ENCODE peak calls at places on chromosomes 1 and 21, in eight cellular contexts. One of them, this sample, is unnamed.
A peak's percentile ranks its signal among the peaks of the same experiment; 100 is the strongest.

GRCh38 chr1:223631367-223631977 is 34.0 kb downstream of the CAPN8 start:
- DNase-seq in ACHN: no peak
- DNase-seq in stimulated activated CD4-positive, alpha-beta T cell treated with anti-CD3 and anti-CD28 coated beads, Interleukin-1b, Interleukin-23, amount 100 ng/mL, for 48 hours: no peak
- DNase-seq in HS-5: no peak
- DNase-seq in naive thymus-derived CD4-positive, alpha-beta T cell: no peak
- DNase-seq in activated CD4-positive, alpha-beta T cell treated with anti-CD3 and anti-CD28 coated beads, Interleukin-2, amount 10 ng/mL, durations not matched to agents 7 days and 5 days: no peak
- DNase-seq in hippocampal formation: no peak
- DNase-seq in fibroblast of mammary gland: peak; percentile 5
- DNase-seq in this sample: no peak

GRCh38 chr1:156357977-156358376 is 11.0 kb upstream of the RHBG start:
- DNase-seq in ACHN: no peak
- DNase-seq in stimulated activated CD4-positive, alpha-beta T cell treated with anti-CD3 and anti-CD28 coated beads, Interleukin-1b, Interleukin-23, amount 100 ng/mL, for 48 hours: no peak
- DNase-seq in HS-5: no peak
- DNase-seq in naive thymus-derived CD4-positive, alpha-beta T cell: no peak
- DNase-seq in activated CD4-positive, alpha-beta T cell treated with anti-CD3 and anti-CD28 coated beads, Interleukin-2, amount 10 ng/mL, durations not matched to agents 7 days and 5 days: no peak
- DNase-seq in hippocampal formation: no peak
- DNase-seq in fibroblast of mammary gland: no peak
- DNase-seq in this sample: no peak

GRCh38 chr1:47824721-47825120 is 172.5 kb downstream of the TRABD2B start:
- DNase-seq in ACHN: no peak
- DNase-seq in stimulated activated CD4-positive, alpha-beta T cell treated with anti-CD3 and anti-CD28 coated beads, Interleukin-1b, Interleukin-23, amount 100 ng/mL, for 48 hours: no peak
- DNase-seq in HS-5: no peak
- DNase-seq in naive thymus-derived CD4-positive, alpha-beta T cell: no peak
- DNase-seq in activated CD4-positive, alpha-beta T cell treated with anti-CD3 and anti-CD28 coated beads, Interleukin-2, amount 10 ng/mL, durations not matched to agents 7 days and 5 days: no peak
- DNase-seq in hippocampal formation: no peak
- DNase-seq in fibroblast of mammary gland: no peak
- DNase-seq in this sample: no peak

GRCh38 chr1:39917825-39918224 is 16.1 kb upstream of the MYCL start:
- DNase-seq in ACHN: no peak
- DNase-seq in stimulated activated CD4-positive, alpha-beta T cell treated with anti-CD3 and anti-CD28 coated beads, Interleukin-1b, Interleukin-23, amount 100 ng/mL, for 48 hours: no peak
- DNase-seq in HS-5: no peak
- DNase-seq in naive thymus-derived CD4-positive, alpha-beta T cell: no peak
- DNase-seq in activated CD4-positive, alpha-beta T cell treated with anti-CD3 and anti-CD28 coated beads, Interleukin-2, amount 10 ng/mL, durations not matched to agents 7 days and 5 days: no peak
- DNase-seq in hippocampal formation: no peak
- DNase-seq in fibroblast of mammary gland: no peak
- DNase-seq in this sample: no peak

GRCh38 chr1:27646676-27647075 is 11.7 kb upstream of the FGR start:
- DNase-seq in ACHN: no peak
- DNase-seq in stimulated activated CD4-positive, alpha-beta T cell treated with anti-CD3 and anti-CD28 coated beads, Interleukin-1b, Interleukin-23, amount 100 ng/mL, for 48 hours: no peak
- DNase-seq in HS-5: no peak
- DNase-seq in naive thymus-derived CD4-positive, alpha-beta T cell: no peak
- DNase-seq in activated CD4-positive, alpha-beta T cell treated with anti-CD3 and anti-CD28 coated beads, Interleukin-2, amount 10 ng/mL, durations not matched to agents 7 days and 5 days: no peak
- DNase-seq in hippocampal formation: no peak
- DNase-seq in fibroblast of mammary gland: peak; percentile 19
- DNase-seq in this sample: no peak

GRCh38 chr1:9633493-9633892 is 18.0 kb upstream of the PIK3CD start:
- DNase-seq in ACHN: no peak
- DNase-seq in stimulated activated CD4-positive, alpha-beta T cell treated with anti-CD3 and anti-CD28 coated beads, Interleukin-1b, Interleukin-23, amount 100 ng/mL, for 48 hours: no peak
- DNase-seq in HS-5: no peak
- DNase-seq in naive thymus-derived CD4-positive, alpha-beta T cell: no peak
- DNase-seq in activated CD4-positive, alpha-beta T cell treated with anti-CD3 and anti-CD28 coated beads, Interleukin-2, amount 10 ng/mL, durations not matched to agents 7 days and 5 days: no peak
- DNase-seq in hippocampal formation: no peak
- DNase-seq in fibroblast of mammary gland: no peak
- DNase-seq in this sample: no peak

GRCh38 chr1:165436994-165437393 is 7.9 kb downstream of the RXRG start:
- DNase-seq in ACHN: no peak
- DNase-seq in stimulated activated CD4-positive, alpha-beta T cell treated with anti-CD3 and anti-CD28 coated beads, Interleukin-1b, Interleukin-23, amount 100 ng/mL, for 48 hours: no peak
- DNase-seq in HS-5: no peak
- DNase-seq in naive thymus-derived CD4-positive, alpha-beta T cell: no peak
- DNase-seq in activated CD4-positive, alpha-beta T cell treated with anti-CD3 and anti-CD28 coated beads, Interleukin-2, amount 10 ng/mL, durations not matched to agents 7 days and 5 days: no peak
- DNase-seq in hippocampal formation: no peak
- DNase-seq in fibroblast of mammary gland: no peak
- DNase-seq in this sample: no peak

GRCh38 chr1:150484431-150484830 is 2.8 kb upstream of the TARS2 start:
- DNase-seq in ACHN: peak; percentile 48
- DNase-seq in stimulated activated CD4-positive, alpha-beta T cell treated with anti-CD3 and anti-CD28 coated beads, Interleukin-1b, Interleukin-23, amount 100 ng/mL, for 48 hours: no peak
- DNase-seq in HS-5: no peak
- DNase-seq in naive thymus-derived CD4-positive, alpha-beta T cell: no peak
- DNase-seq in activated CD4-positive, alpha-beta T cell treated with anti-CD3 and anti-CD28 coated beads, Interleukin-2, amount 10 ng/mL, durations not matched to agents 7 days and 5 days: no peak
- DNase-seq in hippocampal formation: no peak
- DNase-seq in fibroblast of mammary gland: peak; percentile 63
- DNase-seq in this sample: peak; percentile 84

GRCh38 chr1:56389813-56390539 is 189.4 kb downstream of the PLPP3 start:
- DNase-seq in ACHN: no peak
- DNase-seq in stimulated activated CD4-positive, alpha-beta T cell treated with anti-CD3 and anti-CD28 coated beads, Interleukin-1b, Interleukin-23, amount 100 ng/mL, for 48 hours: no peak
- DNase-seq in HS-5: no peak
- DNase-seq in naive thymus-derived CD4-positive, alpha-beta T cell: no peak
- DNase-seq in activated CD4-positive, alpha-beta T cell treated with anti-CD3 and anti-CD28 coated beads, Interleukin-2, amount 10 ng/mL, durations not matched to agents 7 days and 5 days: no peak
- DNase-seq in hippocampal formation: no peak
- DNase-seq in fibroblast of mammary gland: no peak
- DNase-seq in this sample: no peak

GRCh38 chr1:80066060-80066459 is 1059.5 kb upstream of the ADGRL4 start:
- DNase-seq in ACHN: no peak
- DNase-seq in stimulated activated CD4-positive, alpha-beta T cell treated with anti-CD3 and anti-CD28 coated beads, Interleukin-1b, Interleukin-23, amount 100 ng/mL, for 48 hours: no peak
- DNase-seq in HS-5: no peak
- DNase-seq in naive thymus-derived CD4-positive, alpha-beta T cell: no peak
- DNase-seq in activated CD4-positive, alpha-beta T cell treated with anti-CD3 and anti-CD28 coated beads, Interleukin-2, amount 10 ng/mL, durations not matched to agents 7 days and 5 days: no peak
- DNase-seq in hippocampal formation: no peak
- DNase-seq in fibroblast of mammary gland: no peak
- DNase-seq in this sample: no peak

GRCh38 chr1:56516539-56517252 is 62.7 kb downstream of the PLPP3 start:
- DNase-seq in ACHN: no peak
- DNase-seq in stimulated activated CD4-positive, alpha-beta T cell treated with anti-CD3 and anti-CD28 coated beads, Interleukin-1b, Interleukin-23, amount 100 ng/mL, for 48 hours: no peak
- DNase-seq in HS-5: no peak
- DNase-seq in naive thymus-derived CD4-positive, alpha-beta T cell: no peak
- DNase-seq in activated CD4-positive, alpha-beta T cell treated with anti-CD3 and anti-CD28 coated beads, Interleukin-2, amount 10 ng/mL, durations not matched to agents 7 days and 5 days: no peak
- DNase-seq in hippocampal formation: no peak
- DNase-seq in fibroblast of mammary gland: peak; percentile 72
- DNase-seq in this sample: peak; percentile 87

GRCh38 chr1:11823366-11824137 is 17.6 kb downstream of the CLCN6 start:
- DNase-seq in ACHN: no peak
- DNase-seq in stimulated activated CD4-positive, alpha-beta T cell treated with anti-CD3 and anti-CD28 coated beads, Interleukin-1b, Interleukin-23, amount 100 ng/mL, for 48 hours: no peak
- DNase-seq in HS-5: no peak
- DNase-seq in naive thymus-derived CD4-positive, alpha-beta T cell: no peak
- DNase-seq in activated CD4-positive, alpha-beta T cell treated with anti-CD3 and anti-CD28 coated beads, Interleukin-2, amount 10 ng/mL, durations not matched to agents 7 days and 5 days: no peak
- DNase-seq in hippocampal formation: no peak
- DNase-seq in fibroblast of mammary gland: no peak
- DNase-seq in this sample: no peak

GRCh38 chr1:40711465-40712404 is 20.2 kb downstream of the NFYC start:
- DNase-seq in ACHN: peak; percentile 46
- DNase-seq in stimulated activated CD4-positive, alpha-beta T cell treated with anti-CD3 and anti-CD28 coated beads, Interleukin-1b, Interleukin-23, amount 100 ng/mL, for 48 hours: no peak
- DNase-seq in HS-5: no peak
- DNase-seq in naive thymus-derived CD4-positive, alpha-beta T cell: no peak
- DNase-seq in activated CD4-positive, alpha-beta T cell treated with anti-CD3 and anti-CD28 coated beads, Interleukin-2, amount 10 ng/mL, durations not matched to agents 7 days and 5 days: no peak
- DNase-seq in hippocampal formation: no peak
- DNase-seq in fibroblast of mammary gland: peak; percentile 54
- DNase-seq in this sample: peak; percentile 76

GRCh38 chr1:21594935-21595897 is 73.9 kb downstream of the RAP1GAP start:
- DNase-seq in ACHN: peak; percentile 49
- DNase-seq in stimulated activated CD4-positive, alpha-beta T cell treated with anti-CD3 and anti-CD28 coated beads, Interleukin-1b, Interleukin-23, amount 100 ng/mL, for 48 hours: peak; percentile 70
- DNase-seq in HS-5: no peak
- DNase-seq in naive thymus-derived CD4-positive, alpha-beta T cell: no peak
- DNase-seq in activated CD4-positive, alpha-beta T cell treated with anti-CD3 and anti-CD28 coated beads, Interleukin-2, amount 10 ng/mL, durations not matched to agents 7 days and 5 days: peak; percentile 68
- DNase-seq in hippocampal formation: peak; percentile 12
- DNase-seq in fibroblast of mammary gland: peak; percentile 63
- DNase-seq in this sample: no peak

GRCh38 chr1:30303387-30303786 is 420.0 kb downstream of the MATN1 start:
- DNase-seq in ACHN: no peak
- DNase-seq in stimulated activated CD4-positive, alpha-beta T cell treated with anti-CD3 and anti-CD28 coated beads, Interleukin-1b, Interleukin-23, amount 100 ng/mL, for 48 hours: no peak
- DNase-seq in HS-5: no peak
- DNase-seq in naive thymus-derived CD4-positive, alpha-beta T cell: no peak
- DNase-seq in activated CD4-positive, alpha-beta T cell treated with anti-CD3 and anti-CD28 coated beads, Interleukin-2, amount 10 ng/mL, durations not matched to agents 7 days and 5 days: no peak
- DNase-seq in hippocampal formation: no peak
- DNase-seq in fibroblast of mammary gland: no peak
- DNase-seq in this sample: no peak

GRCh38 chr1:113811353-113811887 is 856 bp downstream of the RSBN1 start:
- DNase-seq in ACHN: peak; percentile 27
- DNase-seq in stimulated activated CD4-positive, alpha-beta T cell treated with anti-CD3 and anti-CD28 coated beads, Interleukin-1b, Interleukin-23, amount 100 ng/mL, for 48 hours: peak; percentile 23
- DNase-seq in HS-5: peak; percentile 23
- DNase-seq in naive thymus-derived CD4-positive, alpha-beta T cell: peak; percentile 11
- DNase-seq in activated CD4-positive, alpha-beta T cell treated with anti-CD3 and anti-CD28 coated beads, Interleukin-2, amount 10 ng/mL, durations not matched to agents 7 days and 5 days: peak; percentile 39
- DNase-seq in hippocampal formation: no peak
- DNase-seq in fibroblast of mammary gland: peak; percentile 23
- DNase-seq in this sample: no peak

GRCh38 chr21:36881223-36881622 is 85.2 kb downstream of the HLCS start:
- DNase-seq in ACHN: no peak
- DNase-seq in stimulated activated CD4-positive, alpha-beta T cell treated with anti-CD3 and anti-CD28 coated beads, Interleukin-1b, Interleukin-23, amount 100 ng/mL, for 48 hours: no peak
- DNase-seq in HS-5: no peak
- DNase-seq in naive thymus-derived CD4-positive, alpha-beta T cell: no peak
- DNase-seq in activated CD4-positive, alpha-beta T cell treated with anti-CD3 and anti-CD28 coated beads, Interleukin-2, amount 10 ng/mL, durations not matched to agents 7 days and 5 days: no peak
- DNase-seq in hippocampal formation: no peak
- DNase-seq in fibroblast of mammary gland: peak; percentile 79
- DNase-seq in this sample: no peak